ENCODE peak calls at places on chromosomes 7 and 10, in six cellular contexts. F, H, I, G, Z and W are unnamed samples.

GRCh38 chr10:79976999-79977398 is 28.1 kb upstream of the SFTPD start:
- DNase-seq in G (no peak), F (no peak), H (no peak), Z (no peak), I (no peak), W (no peak)

GRCh38 chr7:20991544-20991943 is 204.9 kb upstream of the SP8 start:
- DNase-seq in G (no peak), I (peak), F (no peak), Z (no peak), H (no peak), W (no peak)

GRCh38 chr10:124647421-124648130 is 96.6 kb downstream of the FAM53B start:
- DNase-seq in I (peak), F (peak), G (peak), Z (peak), H (peak), W (no peak)

GRCh38 chr10:52308251-52309031 is 5.6 kb upstream of the DKK1 start:
- DNase-seq in Z (no peak), G (peak), I (peak), F (peak), H (no peak), W (no peak)

GRCh38 chr10:26422977-26423376 is 15.2 kb upstream of the APBB1IP start:
- DNase-seq in Z (no peak), G (no peak), F (no peak), H (no peak), I (no peak), W (no peak)

GRCh38 chr10:1465421-1465902 is 271.9 kb downstream of the ADARB2 start:
- DNase-seq in H (no peak), I (peak), F (no peak), Z (no peak), G (no peak), W (no peak)

GRCh38 chr10:103605359-103606156 is 112.1 kb downstream of the NEURL1 start:
- DNase-seq in I (peak), G (peak), Z (no peak), F (no peak), H (peak), W (peak)

GRCh38 chr7:116828281-116828680 is 34.1 kb upstream of the CAPZA2 start:
- DNase-seq in G (no peak), Z (no peak), H (no peak), I (no peak), F (no peak), W (no peak)

GRCh38 chr10:115827650-115828049 is 445.4 kb downstream of the GFRA1 start:
- DNase-seq in F (no peak), G (no peak), Z (no peak), I (no peak), H (no peak), W (no peak)

GRCh38 chr10:34255075-34255474 is 560.0 kb downstream of the PARD3 start:
- DNase-seq in H (no peak), F (no peak), I (no peak), G (peak), Z (no peak), W (no peak)

GRCh38 chr7:19538036-19538435 is 170.8 kb downstream of the POLR1F start:
- DNase-seq in I (no peak), F (no peak), Z (no peak), G (no peak), H (no peak), W (no peak)

GRCh38 chr10:126496771-126497545 is 108.7 kb upstream of the ADAM12 start:
- DNase-seq in G (no peak), F (no peak), I (no peak), Z (no peak), H (no peak), W (no peak)

GRCh38 chr7:139648941-139649425 is 125.5 kb downstream of the CLEC2L start:
- DNase-seq in I (no peak), F (no peak), G (peak), Z (no peak), H (no peak), W (no peak)

GRCh38 chr10:58513189-58514101 is 773 bp downstream of the BICC1 start:
- DNase-seq in I (no peak), F (peak), Z (no peak), G (peak), H (no peak), W (peak)

GRCh38 chr7:92873776-92874175 is 37.4 kb upstream of the CDK6 start:
- DNase-seq in Z (no peak), F (no peak), I (no peak), G (no peak), H (no peak), W (no peak)

GRCh38 chr10:44857363-44858016 is 53.6 kb upstream of the TMEM72 start:
- DNase-seq in H (peak), F (no peak), G (peak), I (peak), Z (no peak), W (peak)

GRCh38 chr7:116930156-116930913 is 23.0 kb upstream of the ST7 start:
- DNase-seq in G (peak), Z (peak), F (peak), H (peak), I (peak), W (peak)

GRCh38 chr10:88114368-88114767 is 250.9 kb downstream of the PTEN start:
- DNase-seq in I (peak), Z (no peak), H (peak), F (no peak), G (peak), W (no peak)

GRCh38 chr7:5596046-5596895 is 172.6 kb upstream of the TNRC18 start:
- DNase-seq in I (peak), H (peak), Z (peak), G (peak), F (peak), W (peak)

GRCh38 chr10:102660891-102661613 is 16.8 kb downstream of the TRIM8 start:
- DNase-seq in G (peak), I (no peak), H (peak), F (peak), Z (no peak), W (no peak)

GRCh38 chr7:124879771-124880170 is 49.9 kb downstream of the POT1 start:
- DNase-seq in G (no peak), F (no peak), I (no peak), Z (no peak), H (no peak), W (no peak)

GRCh38 chr10:104260775-104261115 is 6.1 kb downstream of the GSTO1 start:
- DNase-seq in Z (no peak), H (no peak), F (no peak), I (peak), G (no peak), W (no peak)

GRCh38 chr7:111388912-111389311 is 173.4 kb downstream of the IMMP2L start:
- DNase-seq in F (no peak), Z (no peak), H (no peak), I (no peak), G (no peak), W (no peak)

DNA sequence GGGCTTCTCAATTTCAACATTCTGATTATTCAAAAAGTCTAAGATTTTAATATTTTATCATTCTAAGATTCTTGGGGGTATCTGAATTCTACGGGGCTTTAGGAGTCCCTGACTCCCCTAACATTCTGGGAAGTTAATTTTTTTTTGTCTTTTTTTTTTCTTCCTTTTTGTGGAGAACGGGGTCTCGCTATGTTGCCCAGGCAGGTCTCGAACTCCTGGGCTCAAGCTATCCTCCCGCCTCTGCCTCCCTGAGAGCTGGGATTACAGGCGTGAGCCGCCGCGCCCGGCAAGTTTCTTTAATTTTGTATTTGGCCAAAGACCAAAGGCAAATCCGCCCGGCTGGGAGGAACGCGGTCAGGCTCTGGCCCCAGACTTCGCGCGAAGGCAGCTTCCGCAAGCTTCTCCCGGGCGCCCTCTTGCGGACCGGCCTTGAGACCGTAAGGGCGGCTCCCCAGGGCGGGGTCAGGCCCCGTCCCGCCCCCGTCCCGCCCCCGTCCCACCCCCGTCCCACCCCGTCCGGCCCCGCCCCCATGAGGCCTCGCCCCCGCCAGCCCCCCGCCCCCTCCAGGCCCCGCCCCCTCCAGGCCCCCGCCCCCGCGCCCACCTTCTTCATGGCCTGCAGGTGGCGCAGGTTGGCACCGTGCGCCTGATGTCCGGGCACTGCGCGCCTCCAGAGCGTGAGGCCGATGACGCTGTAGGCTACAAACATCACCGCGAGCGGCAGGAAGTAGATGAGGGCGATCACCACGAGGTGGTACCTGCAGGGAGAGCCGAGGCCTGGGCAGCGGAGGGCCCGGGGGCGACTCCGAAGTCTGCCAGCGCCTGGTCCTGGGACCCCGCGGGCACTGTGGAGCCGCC is 8.2 kb downstream of the TACR2 start:
- DNase-seq in I (peak), F (peak), G (peak), Z (peak), H (peak), W (peak)
- TF ChIP-seq CTCF in I (peak), F (peak), G (peak), Z (peak), H (peak), W (no peak)

GRCh38 chr7:158351481-158351880 is 236.1 kb downstream of the PTPRN2 start:
- DNase-seq in G (no peak), Z (no peak), H (no peak), F (no peak), I (no peak), W (no peak)

GRCh38 chr7:158355456-158356065 is 232.1 kb downstream of the PTPRN2 start:
- DNase-seq in I (peak), F (no peak), G (no peak), H (no peak), Z (no peak), W (no peak)

GRCh38 chr7:158356454-158356853 is 231.2 kb downstream of the PTPRN2 start:
- DNase-seq in Z (no peak), I (no peak), F (no peak), H (no peak), G (no peak), W (no peak)

GRCh38 chr7:158354861-158355260 is 232.8 kb downstream of the PTPRN2 start:
- DNase-seq in F (no peak), G (no peak), Z (no peak), I (no peak), H (no peak), W (no peak)

DNA sequence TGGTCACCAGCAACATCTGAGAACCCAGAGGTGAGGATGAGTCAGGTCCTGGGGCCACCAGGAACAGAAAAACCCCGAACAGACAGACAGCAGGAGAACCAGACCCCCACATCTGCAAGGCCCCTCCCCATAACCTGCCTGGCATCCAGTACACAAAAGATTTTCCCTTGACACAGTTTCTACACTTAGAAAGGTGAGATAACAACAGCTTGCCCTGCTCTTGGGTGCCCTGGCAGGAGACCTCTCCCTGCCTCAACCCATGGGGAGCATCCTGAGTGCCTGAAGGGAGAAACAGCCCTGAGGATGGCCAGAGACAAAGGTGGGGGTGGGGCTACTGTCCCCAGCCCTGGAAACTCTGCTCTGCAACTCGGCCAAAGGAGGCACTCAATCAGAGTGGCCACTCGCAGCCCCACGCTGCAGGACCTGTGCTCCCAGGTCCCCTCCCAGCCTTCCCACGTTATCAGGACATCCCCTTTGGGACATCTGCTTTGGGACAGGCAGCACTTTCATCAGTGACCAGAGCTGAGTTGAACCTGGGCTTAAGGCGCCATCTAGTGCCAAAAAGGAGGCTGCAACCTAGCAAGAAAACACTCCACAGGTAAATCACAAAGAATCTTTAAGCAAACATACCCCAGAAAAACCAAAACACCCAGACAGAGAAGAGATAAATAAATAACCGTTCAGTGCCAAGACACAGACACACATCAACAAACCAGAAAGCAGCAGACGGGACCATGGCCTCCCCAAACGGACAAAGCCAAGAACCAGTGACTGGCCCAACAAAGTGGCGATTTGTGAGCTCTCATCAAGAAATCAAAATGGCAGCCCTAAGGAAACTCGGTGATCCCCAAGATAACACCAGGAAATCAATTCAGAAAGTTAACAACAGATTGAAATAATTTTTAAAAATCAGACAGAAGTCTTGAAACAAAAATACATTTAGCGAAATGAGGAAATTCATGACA is 233.7 kb downstream of the PTPRN2 start:
- DNase-seq in F (no peak), G (peak), H (no peak), I (peak), Z (no peak), W (no peak)
- TF ChIP-seq CTCF in F (peak), G (no peak), H (no peak), I (peak), Z (no peak), W (no peak)

GRCh38 chr7:44163591-44163990 is 22.5 kb upstream of the MYL7 start:
- DNase-seq in I (peak), G (no peak), F (no peak), Z (no peak), H (no peak), W (no peak)
- TF ChIP-seq CTCF in I (no peak), G (no peak), F (no peak), Z (no peak), H (no peak), W (no peak)

GRCh38 chr7:29156798-29157461 is 10.6 kb upstream of the CPVL start:
- DNase-seq in I (no peak), H (no peak), G (no peak), Z (no peak), F (no peak), W (no peak)
- TF ChIP-seq CTCF in I (no peak), H (no peak), G (no peak), Z (no peak), F (no peak), W (no peak)

DNA sequence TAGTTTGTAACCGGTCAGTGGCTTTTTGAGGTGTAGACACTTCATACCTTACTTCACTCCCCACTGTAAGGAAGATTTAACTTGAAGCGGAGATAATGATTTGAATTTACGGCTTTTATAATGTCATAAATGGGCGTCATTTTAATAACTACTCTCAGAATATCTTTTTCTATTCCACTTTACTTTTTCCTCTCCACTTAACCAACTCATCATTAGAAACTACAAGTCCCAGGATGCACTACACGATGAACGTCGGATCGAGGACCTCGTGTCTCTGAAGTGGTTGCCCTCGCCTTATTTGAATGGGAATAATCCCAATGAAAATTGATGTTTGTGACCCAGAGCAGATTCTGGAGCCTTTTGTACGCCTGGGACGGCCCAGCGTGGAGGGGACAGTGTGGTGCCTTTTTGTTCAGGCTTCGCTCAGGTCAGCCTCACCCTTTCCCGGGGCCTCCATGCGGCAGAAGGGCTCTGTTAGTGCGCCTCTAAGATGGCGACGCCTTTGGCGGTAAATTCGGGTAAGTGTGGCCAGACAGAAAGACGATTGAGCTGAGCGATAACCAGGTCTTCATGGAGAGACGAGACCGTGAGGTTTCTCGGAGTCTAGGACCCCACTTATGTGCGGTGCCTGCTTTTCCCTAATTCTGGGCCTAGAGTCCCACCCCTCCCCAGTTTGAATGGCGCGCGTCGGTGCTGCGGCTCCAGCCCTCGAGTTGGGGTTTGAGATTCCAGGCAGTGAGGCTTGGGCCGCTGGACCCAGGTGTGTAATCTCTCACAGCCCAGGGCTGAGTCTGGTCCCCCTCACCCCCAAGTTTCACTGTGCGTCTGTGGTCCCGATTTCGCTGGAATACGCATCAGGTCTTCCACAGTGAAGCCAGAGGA is at the start of gene NUP205:
- DNase-seq in G (peak), H (peak), F (peak), Z (no peak), I (peak), W (peak)
- TF ChIP-seq CTCF in G (no peak), H (no peak), F (peak), Z (no peak), I (no peak), W (no peak)

DNA sequence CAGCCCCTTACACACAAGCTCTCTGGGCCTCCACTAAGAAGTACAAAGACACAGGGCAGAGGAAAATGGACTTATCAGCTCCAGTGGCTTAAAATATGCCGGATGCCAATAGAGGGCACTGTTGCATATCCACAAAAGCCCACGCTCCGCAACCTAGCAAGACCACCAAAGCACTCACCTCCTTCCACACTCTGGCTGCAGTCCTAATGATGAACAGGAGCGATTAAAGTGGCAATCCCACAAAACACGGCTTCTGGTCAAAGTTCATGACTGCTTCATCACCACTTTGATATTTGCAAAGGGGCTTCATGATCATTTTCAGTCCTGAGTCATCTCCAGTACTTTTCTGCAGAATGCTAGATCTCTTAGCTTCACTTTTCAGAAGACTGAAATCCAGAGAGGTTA is 158.3 kb upstream of the ITGB1 start:
- DNase-seq in F (no peak), G (no peak), Z (no peak), I (no peak), H (peak), W (no peak)
- TF ChIP-seq CTCF in F (peak), G (peak), Z (peak), I (peak), H (peak), W (no peak)

GRCh38 chr7:151992375-151992774 is 33.1 kb upstream of the GALNT11 start:
- DNase-seq in F (peak), Z (no peak), G (peak), H (peak), I (peak), W (no peak)
- TF ChIP-seq CTCF in F (peak), Z (no peak), G (no peak), H (peak), I (peak), W (no peak)

DNA sequence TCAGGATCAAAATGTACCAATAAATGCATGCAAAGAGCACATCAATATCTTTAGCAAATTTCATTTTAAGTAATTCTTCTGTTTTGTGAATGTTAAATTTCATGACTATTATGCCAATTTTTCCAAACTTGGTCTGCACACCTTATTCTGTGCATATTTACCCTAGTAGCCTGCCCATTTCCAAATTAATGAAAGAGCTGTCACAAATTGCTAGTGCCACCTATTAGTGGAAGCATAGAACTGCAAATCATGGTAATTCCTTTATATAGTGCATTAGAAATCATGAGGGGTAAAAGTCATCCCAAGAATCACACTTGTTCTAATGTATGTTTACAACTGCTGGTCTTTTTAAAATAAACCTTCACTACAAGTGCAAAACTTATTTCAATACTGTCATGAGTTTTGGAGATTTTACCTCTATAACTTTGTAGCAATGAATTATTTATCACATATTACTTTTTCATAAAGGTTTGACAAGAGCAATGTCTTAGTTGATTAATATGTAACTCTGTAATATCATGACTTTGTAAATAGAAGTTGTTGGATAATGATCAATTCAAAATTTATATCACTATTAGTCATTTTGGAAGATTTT is 5.7 kb downstream of the SEMA3A start:
- DNase-seq in Z (no peak), G (no peak), H (no peak), I (peak), F (no peak), W (no peak)
- TF ChIP-seq CTCF in Z (no peak), G (peak), H (no peak), I (peak), F (peak), W (no peak)